ENCODE peak calls at places on chromosomes 4 and X, in ten cellular contexts. B is cardiac muscle cell; D is thoracic aorta; A is pancreas; J is RWPE2; G is WERI-Rb-1; R is CD8-positive, alpha-beta T cell; U is tibial artery; V is PC-3; E is body of pancreas. W is an unnamed sample.

GRCh38 chrX:24259544-24260240 is 54.2 kb downstream of the SUPT20HL2 start:
- DNase-seq in R (no peak), G (peak), J (no peak), D (no peak), V (peak), E (peak), U (peak), B (peak), A (peak), W (no peak)

GRCh38 chr4:140800686-140801085 is 44.5 kb upstream of the TBC1D9 start:
- DNase-seq in R (no peak), E (peak), U (no peak), B (no peak), A (no peak), G (no peak), V (no peak), J (no peak), D (no peak), W (no peak)

GRCh38 chr4:189917161-189917891 is 23.3 kb upstream of the FRG1 start:
- DNase-seq in J (no peak), B (no peak), V (no peak), D (no peak), U (no peak), G (no peak), E (no peak), R (no peak), A (no peak), W (no peak)

GRCh38 chr4:85610450-85610849 is 135.5 kb downstream of the ARHGAP24 start:
- DNase-seq in R (no peak), A (no peak), B (no peak), V (no peak), G (no peak), D (no peak), J (no peak), E (no peak), U (no peak), W (no peak)

GRCh38 chr4:146952896-146953295 is 7.2 kb upstream of the TTC29 start:
- DNase-seq in E (no peak), G (no peak), B (no peak), V (no peak), A (no peak), D (no peak), U (no peak), J (no peak), R (no peak), W (no peak)

GRCh38 chr4:16439003-16439402 is 212.7 kb upstream of the TAPT1 start:
- DNase-seq in R (no peak), U (no peak), E (no peak), G (no peak), B (no peak), J (no peak), D (no peak), A (no peak), V (no peak), W (no peak)

GRCh38 chr4:87839309-87839946 is 6.7 kb downstream of the MEPE start:
- DNase-seq in B (peak), R (no peak), V (peak), U (peak), E (peak), G (peak), A (no peak), J (no peak), D (no peak), W (no peak)

GRCh38 chr4:57591073-57591472 is 480.9 kb upstream of the IGFBP7 start:
- DNase-seq in U (no peak), E (no peak), R (no peak), B (no peak), V (no peak), D (no peak), G (no peak), A (no peak), J (no peak), W (no peak)

GRCh38 chrX:118577041-118577440 is 81.4 kb downstream of the DOCK11 start:
- DNase-seq in D (no peak), R (no peak), G (no peak), E (peak), V (no peak), U (no peak), A (peak), J (no peak), B (no peak), W (no peak)

GRCh38 chrX:130120746-130121504 is 10.6 kb upstream of the ELF4 start:
- DNase-seq in V (peak), E (peak), J (no peak), D (peak), B (peak), U (peak), A (peak), G (no peak), R (peak), W (peak)

GRCh38 chrX:40550069-40550468 is 30.7 kb upstream of the ATP6AP2 start:
- DNase-seq in G (peak), E (peak), A (no peak), B (no peak), U (no peak), R (no peak), D (no peak), V (no peak), J (no peak), W (no peak)

GRCh38 chrX:129565046-129565649 is 25.1 kb downstream of the OCRL start:
- DNase-seq in A (no peak), B (peak), U (no peak), J (no peak), D (no peak), V (no peak), G (no peak), E (no peak), R (no peak), W (no peak)

GRCh38 chr4:43855283-43855682 is 593.3 kb downstream of the KCTD8 start:
- DNase-seq in D (no peak), U (no peak), E (no peak), J (no peak), R (no peak), A (no peak), V (no peak), B (no peak), G (no peak), W (no peak)

GRCh38 chr4:79042079-79042674 is 102.9 kb upstream of the PAQR3 start:
- DNase-seq in D (no peak), V (peak), E (no peak), U (no peak), G (peak), J (no peak), A (no peak), R (no peak), B (peak), W (no peak)

GRCh38 chr4:137156807-137157206 is 375.5 kb downstream of the PCDH18 start:
- DNase-seq in G (no peak), R (no peak), A (no peak), J (no peak), B (no peak), E (no peak), V (no peak), D (no peak), U (no peak), W (no peak)

GRCh38 chr4:113467581-113467980 is 294.0 kb downstream of the CAMK2D start:
- DNase-seq in J (no peak), R (no peak), G (no peak), V (peak), D (no peak), B (peak), U (peak), A (no peak), E (no peak), W (no peak)

GRCh38 chr4:13533670-13534343 is 10.5 kb downstream of the NKX3-2 start:
- DNase-seq in E (no peak), U (no peak), J (no peak), A (no peak), V (no peak), R (no peak), G (no peak), B (no peak), D (no peak), W (no peak)

GRCh38 chrX:11105080-11105479 is 6.1 kb upstream of the HCCS start:
- DNase-seq in E (no peak), U (no peak), A (no peak), G (no peak), R (no peak), B (peak), D (no peak), V (peak), J (no peak), W (no peak)

GRCh38 chr4:55553442-55553841 is 6.7 kb upstream of the CLOCK start:
- DNase-seq in E (peak), D (peak), V (no peak), A (peak), J (no peak), G (no peak), R (no peak), B (peak), U (peak), W (peak)

GRCh38 chr4:119233750-119234149 is 21.2 kb downstream of the USP53 start:
- DNase-seq in E (no peak), B (peak), G (no peak), U (no peak), A (no peak), R (no peak), J (no peak), D (no peak), V (no peak), W (no peak)

GRCh38 chr4:37737456-37737855 is 51.3 kb upstream of the RELL1 start:
- DNase-seq in R (no peak), A (no peak), E (no peak), V (peak), U (no peak), D (no peak), B (peak), G (no peak), J (no peak), W (no peak)

GRCh38 chr4:147862043-147862692 is 130.3 kb downstream of the ARHGAP10 start:
- DNase-seq in G (peak), A (no peak), E (no peak), V (no peak), D (no peak), B (no peak), U (no peak), R (no peak), J (no peak), W (no peak)

GRCh38 chr4:91325495-91325894 is 978.3 kb upstream of the GRID2 start:
- DNase-seq in B (peak), U (no peak), R (no peak), J (no peak), V (peak), E (peak), D (peak), A (peak), G (no peak), W (no peak)

GRCh38 chr4:152956650-152957436 is 20.7 kb downstream of the FHDC1 start:
- DNase-seq in D (no peak), B (peak), E (no peak), R (no peak), A (no peak), J (no peak), U (no peak), G (no peak), V (no peak), W (no peak)

GRCh38 chr4:106687026-106687425 is 318.4 kb upstream of the GIMD1 start:
- DNase-seq in E (no peak), A (no peak), G (no peak), J (no peak), B (peak), V (no peak), D (no peak), U (no peak), R (no peak), W (no peak)

GRCh38 chr4:1494416-1495315 is 88.4 kb upstream of the NKX1-1 start:
- DNase-seq in D (no peak), E (no peak), U (no peak), G (no peak), V (no peak), A (no peak), B (no peak), R (no peak), J (peak), W (no peak)

DNA sequence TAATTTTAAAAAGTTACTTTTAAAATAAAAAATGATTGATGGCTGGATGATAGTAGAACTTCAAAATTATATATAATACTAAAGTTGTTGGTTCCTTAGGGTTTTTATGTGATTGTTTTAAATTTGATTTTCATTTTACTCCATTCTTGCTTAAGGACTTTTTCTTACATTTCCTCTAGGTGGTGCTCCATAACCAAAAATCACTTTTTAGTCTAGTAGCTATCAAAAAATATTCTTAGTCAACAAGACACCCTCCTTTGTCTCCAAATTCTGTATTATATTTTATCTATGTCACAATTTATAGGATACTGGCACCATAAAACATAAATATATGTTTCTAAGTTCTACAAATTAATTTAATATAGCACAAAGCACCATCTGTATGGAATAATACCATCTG is 67.2 kb upstream of the BRWD3 start:
- DNase-seq in R (no peak), B (peak), A (no peak), J (no peak), E (no peak), G (no peak), U (no peak), D (no peak), V (peak), W (no peak)
- TF ChIP-seq CTCF in R (peak), B (peak), A (no peak), J (peak), E (peak), G (peak), U (peak), D (peak), V (peak), W (no peak)

DNA sequence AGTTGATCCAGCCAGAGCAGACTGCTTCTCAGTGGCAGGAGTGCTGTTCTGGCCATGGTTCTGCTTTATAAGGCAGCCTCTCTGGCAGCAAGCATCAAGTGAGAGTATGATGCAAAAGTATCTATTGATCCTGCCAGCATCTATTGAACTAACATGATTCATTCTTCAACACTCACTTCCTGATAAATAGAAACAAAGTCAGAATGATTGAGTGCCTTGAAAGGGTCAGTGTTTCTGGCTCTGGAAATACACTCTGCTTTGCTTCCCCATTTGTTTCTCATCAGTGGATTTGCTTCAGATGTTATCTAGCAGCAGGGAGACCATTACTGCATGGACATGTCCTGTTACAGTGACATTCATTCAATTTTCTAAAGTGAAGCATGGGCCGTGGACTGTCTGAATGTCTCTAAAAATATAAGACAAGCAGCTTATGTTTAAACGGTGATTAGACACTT is 66.2 kb upstream of the FRAS1 start:
- DNase-seq in E (no peak), B (no peak), J (no peak), U (no peak), D (no peak), G (no peak), V (no peak), A (no peak), R (no peak), W (no peak)
- H3K27ac ChIP-seq in E (no peak), B (no peak), J (no peak), U (no peak), D (no peak), G (no peak), V (no peak), A (no peak), R (no peak), W (no peak)

GRCh38 chrX:120452131-120452530 is 17.0 kb downstream of the LAMP2 start:
- DNase-seq in J (no peak), R (no peak), D (no peak), U (no peak), V (peak), A (no peak), E (no peak), G (peak), B (peak), W (no peak)
- TF ChIP-seq CTCF in J (peak), R (no peak), D (no peak), U (no peak), V (peak), A (no peak), E (peak), G (peak), B (peak), W (no peak)

GRCh38 chrX:72360326-72360725 is 54.6 kb upstream of the CITED1 start:
- DNase-seq in J (no peak), U (no peak), D (no peak), G (no peak), B (no peak), E (no peak), A (no peak), R (no peak), V (no peak), W (no peak)
- H3K27ac ChIP-seq in J (no peak), U (no peak), D (no peak), G (no peak), B (no peak), E (no peak), A (no peak), R (no peak), V (no peak), W (no peak)

DNA sequence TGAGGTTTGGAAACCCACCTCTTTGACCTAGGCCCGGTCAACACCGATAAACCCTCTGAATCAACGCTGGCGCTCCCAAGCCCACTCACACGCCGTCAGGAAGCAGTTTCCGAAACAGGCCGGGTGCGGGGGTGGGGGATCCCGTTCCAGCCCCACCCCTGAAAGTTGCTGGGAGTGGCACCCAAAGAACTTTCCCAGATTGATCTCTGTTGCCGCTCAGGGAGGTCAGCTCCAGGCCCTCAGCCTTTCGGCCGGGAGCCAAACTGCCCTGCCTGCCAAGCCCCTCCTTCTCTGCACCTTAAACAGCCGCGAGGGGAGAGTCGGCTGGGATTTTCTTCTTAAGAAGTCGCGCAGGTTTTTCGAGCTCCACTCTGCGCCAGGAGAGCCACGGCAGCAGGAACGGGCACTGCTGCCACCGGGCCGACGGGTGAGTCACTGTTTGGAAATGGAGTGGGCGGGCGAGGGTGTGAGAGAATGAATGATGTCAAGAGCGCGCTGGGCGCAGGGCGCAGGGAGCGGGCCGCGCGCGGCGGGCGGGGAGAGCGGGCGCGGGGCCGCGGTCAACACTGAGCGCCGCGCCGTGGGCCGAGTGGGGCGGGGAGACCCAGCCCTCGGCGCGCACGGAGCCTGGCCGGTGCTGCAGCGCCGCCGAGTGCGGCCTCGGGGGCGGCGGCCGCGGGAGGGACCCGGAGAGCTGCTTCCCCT is at the start of gene SGMS2:
- DNase-seq in E (peak), U (peak), B (peak), G (peak), J (peak), V (peak), R (no peak), D (peak), A (peak), W (peak)
- TF ChIP-seq CTCF in E (no peak), U (no peak), B (no peak), G (no peak), J (no peak), V (no peak), R (no peak), D (no peak), A (no peak), W (no peak)

W was measured in lung.